ENCODE peak calls at places on chromosomes 3 and 15, in ten cellular contexts. Y is endothelial cell of umbilical vein; V is fibroblast of mammary gland; K is non-pigmented ciliary epithelial cell; Z is activated CD8-positive, alpha-beta T cell treated with anti-CD3 and anti-CD28 coated beads, Interleukin-2, amount 10 ng/mL, durations not matched to agents 7 days and 5 days; E is activated CD8-positive, alpha-beta memory T cell treated with anti-CD3 and anti-CD28 coated beads, Interleukin-2, amount 50 U/mL, for 4 hours; Q is HT-29; U is Ammon's horn; J is ELF-1; R is activated naive CD8-positive, alpha-beta T cell treated with anti-CD3 and anti-CD28 coated beads, Interleukin-2, amount 50 U/mL, for 24 hours. S is an unnamed sample.

GRCh38 chr15:70856177-70856883 is 2.4 kb upstream of the LARP6 start:
- DNase-seq in U (no peak), Y (no peak), E (no peak), J (no peak), K (no peak), Q (no peak), R (no peak), Z (no peak), V (peak; percentile 34), S (no peak)

GRCh38 chr3:189144645-189145044 is 27.1 kb upstream of the TPRG1 start:
- DNase-seq in V (peak; percentile 64), J (no peak), Z (peak; percentile 46), R (no peak), Y (peak; percentile 4), Q (peak; percentile 72), K (no peak), U (no peak), E (no peak), S (no peak)

GRCh38 chr3:72205297-72205696 is 420.3 kb upstream of the PROK2 start:
- DNase-seq in U (no peak), R (no peak), Z (no peak), J (no peak), V (no peak), Y (no peak), K (no peak), E (no peak), Q (no peak), S (no peak)

GRCh38 chr3:158711886-158712285 is 20.4 kb downstream of the RARRES1 start:
- DNase-seq in R (no peak), U (no peak), E (no peak), Y (peak; percentile 58), J (no peak), V (peak; percentile 87), Z (no peak), Q (no peak), K (no peak), S (no peak)

GRCh38 chr15:51097553-51098330 is 3.0 kb upstream of the TNFAIP8L3 start:
- DNase-seq in U (no peak), Q (no peak), J (no peak), E (no peak), Z (no peak), K (no peak), V (peak; percentile 76), Y (peak; percentile 97), R (no peak), S (peak; percentile 65)

GRCh38 chr15:57553526-57553925 is 38.2 kb upstream of the MYZAP start:
- DNase-seq in R (no peak), E (no peak), Y (no peak), K (no peak), V (no peak), Q (no peak), Z (no peak), U (no peak), J (no peak), S (no peak)

GRCh38 chr3:134377896-134378295 is 3.6 kb upstream of the AMOTL2 start:
- DNase-seq in E (no peak), R (no peak), Q (no peak), J (no peak), V (no peak), Y (no peak), Z (no peak), U (no peak), K (no peak), S (no peak)

GRCh38 chr3:141460097-141460704 is 26.6 kb upstream of the RASA2 start:
- DNase-seq in Y (peak; percentile 77), E (peak; percentile 91), R (peak; percentile 93), U (peak; percentile 92), J (peak; percentile 89), V (peak; percentile 89), Z (peak; percentile 93), K (no peak), Q (peak; percentile 91), S (peak; percentile 95)

GRCh38 chr3:58111513-58112184 is 99.1 kb downstream of the DNASE1L3 start:
- DNase-seq in K (no peak), U (no peak), Y (peak; percentile 28), R (no peak), V (no peak), J (peak; percentile 77), Z (no peak), Q (peak; percentile 83), E (no peak), S (peak; percentile 87)

GRCh38 chr3:197516517-197516889 is 39.3 kb downstream of the BDH1 start:
- DNase-seq in R (peak; percentile 70), Y (peak; percentile 34), V (peak; percentile 97), Z (no peak), Q (peak; percentile 98), K (peak; percentile 84), J (peak; percentile 54), E (peak; percentile 53), U (no peak), S (peak; percentile 95)

GRCh38 chr3:21722301-21722700 is 28.7 kb downstream of the ZNF385D start:
- DNase-seq in Q (no peak), J (no peak), U (no peak), Z (no peak), R (no peak), K (no peak), V (peak; percentile 33), Y (no peak), E (no peak), S (no peak)

GRCh38 chr3:132804498-132804897 is 82.3 kb upstream of the NPHP3 start:
- DNase-seq in U (no peak), Q (no peak), V (no peak), R (no peak), Y (no peak), Z (no peak), J (no peak), K (no peak), E (no peak), S (no peak)

GRCh38 chr3:106765342-106765741 is 611.9 kb upstream of the CCDC54 start:
- DNase-seq in U (peak; percentile 25), R (no peak), Y (peak; percentile 10), Z (no peak), J (no peak), E (no peak), K (peak; percentile 90), Q (no peak), V (peak; percentile 91), S (no peak)

GRCh38 chr15:64288577-64288976 is 67.4 kb downstream of the CSNK1G1 start:
- DNase-seq in J (no peak), E (no peak), V (peak; percentile 62), K (no peak), Q (no peak), R (no peak), U (no peak), Z (no peak), Y (peak; percentile 37), S (no peak)

GRCh38 chr3:126352476-126353454 is 4.4 kb downstream of the KLF15 start:
- DNase-seq in J (no peak), U (no peak), Z (no peak), Q (no peak), Y (no peak), R (no peak), E (peak; percentile 13), K (no peak), V (peak; percentile 93), S (no peak)

GRCh38 chr3:192929146-192929545 is 11.5 kb upstream of the MB21D2 start:
- DNase-seq in Y (no peak), U (no peak), Q (no peak), V (no peak), Z (no peak), E (no peak), K (no peak), R (no peak), J (no peak), S (no peak)

GRCh38 chr15:72206677-72207000 is 9.1 kb upstream of the GRAMD2A start:
- DNase-seq in Z (no peak), Y (no peak), R (no peak), V (no peak), E (no peak), U (no peak), K (no peak), J (no peak), Q (no peak), S (peak; percentile 58)

GRCh38 chr3:133663569-133664313 is 2.0 kb upstream of the TOPBP1 start:
- DNase-seq in Y (peak; percentile 37), V (peak; percentile 64), Q (peak; percentile 74), K (no peak), R (peak; percentile 16), Z (peak; percentile 63), J (peak; percentile 57), E (no peak), U (peak; percentile 74), S (peak; percentile 63)

GRCh38 chr3:160707187-160707789 is 30.3 kb downstream of the ARL14 start:
- DNase-seq in Z (peak; percentile 45), Q (peak; percentile 79), R (peak; percentile 15), J (no peak), V (peak; percentile 66), U (peak; percentile 87), K (peak; percentile 31), Y (peak; percentile 43), E (no peak), S (no peak)

GRCh38 chr3:11671648-11672100 is 28.0 kb upstream of the VGLL4 start:
- DNase-seq in Y (peak; percentile 45), Q (no peak), J (no peak), Z (no peak), R (no peak), E (no peak), U (peak; percentile 68), V (peak; percentile 61), K (no peak), S (no peak)

GRCh38 chr15:92653836-92654524 is 1.6 kb downstream of the FAM174B start:
- DNase-seq in R (no peak), K (no peak), E (no peak), V (no peak), U (peak; percentile 65), Q (peak; percentile 67), J (peak; percentile 87), Z (no peak), Y (peak; percentile 83), S (peak; percentile 86)